ENCODE peak calls at places on chromosome 13, in four cellular contexts. One of them, this sample, is unnamed.

GRCh38 chr13:72782717-72783116 is 784 bp downstream of the PIBF1 start:
- DNase-seq in choroid plexus epithelial cell: peak; percentile 22
- DNase-seq in HFF-Myc: no peak
- DNase-seq in transverse colon: no peak
- DNase-seq in this sample: no peak

GRCh38 chr13:32025730-32026129 is 5.8 kb upstream of the FRY start:
- DNase-seq in HFF-Myc: no peak
- DNase-seq in choroid plexus epithelial cell: no peak
- DNase-seq in transverse colon: no peak
- DNase-seq in this sample: no peak

GRCh38 chr13:34469212-34469983 is 472.7 kb upstream of the NBEA start:
- DNase-seq in transverse colon: no peak
- DNase-seq in HFF-Myc: no peak
- DNase-seq in choroid plexus epithelial cell: peak; percentile 9
- DNase-seq in this sample: peak; percentile 44

GRCh38 chr13:43464578-43465264 is 322.1 kb downstream of the ENOX1 start:
- DNase-seq in HFF-Myc: no peak
- DNase-seq in transverse colon: no peak
- DNase-seq in choroid plexus epithelial cell: no peak
- DNase-seq in this sample: no peak

GRCh38 chr13:105969761-105970160 is 565.7 kb downstream of the EFNB2 start:
- DNase-seq in HFF-Myc: no peak
- DNase-seq in choroid plexus epithelial cell: no peak
- DNase-seq in transverse colon: no peak
- DNase-seq in this sample: no peak

GRCh38 chr13:77523834-77524728 is 11.4 kb upstream of the SCEL start:
- DNase-seq in choroid plexus epithelial cell: no peak
- DNase-seq in HFF-Myc: no peak
- DNase-seq in transverse colon: no peak
- DNase-seq in this sample: no peak

GRCh38 chr13:42477588-42478190 is 96.3 kb upstream of the TNFSF11 start:
- DNase-seq in transverse colon: no peak
- DNase-seq in choroid plexus epithelial cell: peak; percentile 86
- DNase-seq in HFF-Myc: no peak
- DNase-seq in this sample: peak; percentile 24

GRCh38 chr13:50679321-50679720 is 164.2 kb downstream of the DLEU7 start:
- DNase-seq in transverse colon: no peak
- DNase-seq in choroid plexus epithelial cell: peak; percentile 63
- DNase-seq in HFF-Myc: no peak
- DNase-seq in this sample: no peak

GRCh38 chr13:48443442-48444208 is 30.7 kb upstream of the LPAR6 start:
- DNase-seq in HFF-Myc: no peak
- DNase-seq in choroid plexus epithelial cell: no peak
- DNase-seq in transverse colon: no peak
- DNase-seq in this sample: no peak

GRCh38 chr13:40120288-40120687 is 464.8 kb downstream of the COG6 start:
- DNase-seq in transverse colon: no peak
- DNase-seq in HFF-Myc: no peak
- DNase-seq in choroid plexus epithelial cell: peak; percentile 67
- DNase-seq in this sample: no peak

GRCh38 chr13:95931300-95932025 is 121.7 kb downstream of the UGGT2 start:
- DNase-seq in choroid plexus epithelial cell: no peak
- DNase-seq in transverse colon: no peak
- DNase-seq in HFF-Myc: no peak
- DNase-seq in this sample: no peak

GRCh38 chr13:32639502-32640105 is 53.4 kb downstream of the PDS5B start:
- DNase-seq in choroid plexus epithelial cell: peak; percentile 87
- DNase-seq in transverse colon: peak; percentile 57
- DNase-seq in HFF-Myc: peak; percentile 14
- DNase-seq in this sample: peak; percentile 49

DNA sequence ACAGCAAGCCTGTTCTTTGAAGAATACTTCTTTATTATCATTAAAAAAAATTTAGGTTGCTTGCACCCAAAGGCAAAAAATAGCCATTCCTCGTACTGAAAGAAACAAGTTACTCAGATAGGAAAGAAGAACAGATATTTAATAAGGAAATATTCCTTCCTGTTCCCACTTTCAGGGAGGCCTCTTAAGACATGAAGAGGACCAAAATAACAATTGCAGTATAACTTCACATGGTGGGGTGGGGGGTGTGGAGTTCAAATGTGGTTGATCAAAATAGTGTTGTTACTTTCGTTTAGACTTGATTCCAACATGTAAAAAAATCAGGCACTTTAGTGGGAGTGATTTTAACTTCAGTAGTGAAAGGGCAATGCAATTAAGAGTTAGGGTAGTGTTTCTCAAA is 3.6 kb downstream of the RGCC start:
- DNase-seq in choroid plexus epithelial cell: no peak
- DNase-seq in HFF-Myc: no peak
- DNase-seq in transverse colon: no peak
- DNase-seq in this sample: no peak
- H3K4me3 ChIP-seq in choroid plexus epithelial cell: no peak overlapping the region
- H3K4me3 ChIP-seq in HFF-Myc: no peak overlapping the region
- H3K4me3 ChIP-seq in transverse colon: no peak overlapping the region
- H3K4me3 ChIP-seq in this sample: peak overlapping the region; percentile 61

GRCh38 chr13:45269204-45269603 is 68.4 kb upstream of the KCTD4 start:
- DNase-seq in HFF-Myc: no peak
- DNase-seq in transverse colon: no peak
- DNase-seq in choroid plexus epithelial cell: peak; percentile 20
- DNase-seq in this sample: peak; percentile 22
- TF ChIP-seq CTCF in HFF-Myc: no peak
- TF ChIP-seq CTCF in transverse colon: no peak
- TF ChIP-seq CTCF in choroid plexus epithelial cell: peak; percentile 23
- TF ChIP-seq CTCF in this sample: peak; percentile 20

GRCh38 chr13:99464441-99464949 is 36.8 kb upstream of the TM9SF2 start:
- DNase-seq in transverse colon: no peak
- DNase-seq in choroid plexus epithelial cell: peak; percentile 70
- DNase-seq in HFF-Myc: peak; percentile 59
- DNase-seq in this sample: no peak
- H3K4me3 ChIP-seq in transverse colon: no peak overlapping the region
- H3K4me3 ChIP-seq in choroid plexus epithelial cell: peak overlapping the region; percentile 28
- H3K4me3 ChIP-seq in HFF-Myc: peak overlapping the region; percentile 0
- H3K4me3 ChIP-seq in this sample: no peak overlapping the region

DNA sequence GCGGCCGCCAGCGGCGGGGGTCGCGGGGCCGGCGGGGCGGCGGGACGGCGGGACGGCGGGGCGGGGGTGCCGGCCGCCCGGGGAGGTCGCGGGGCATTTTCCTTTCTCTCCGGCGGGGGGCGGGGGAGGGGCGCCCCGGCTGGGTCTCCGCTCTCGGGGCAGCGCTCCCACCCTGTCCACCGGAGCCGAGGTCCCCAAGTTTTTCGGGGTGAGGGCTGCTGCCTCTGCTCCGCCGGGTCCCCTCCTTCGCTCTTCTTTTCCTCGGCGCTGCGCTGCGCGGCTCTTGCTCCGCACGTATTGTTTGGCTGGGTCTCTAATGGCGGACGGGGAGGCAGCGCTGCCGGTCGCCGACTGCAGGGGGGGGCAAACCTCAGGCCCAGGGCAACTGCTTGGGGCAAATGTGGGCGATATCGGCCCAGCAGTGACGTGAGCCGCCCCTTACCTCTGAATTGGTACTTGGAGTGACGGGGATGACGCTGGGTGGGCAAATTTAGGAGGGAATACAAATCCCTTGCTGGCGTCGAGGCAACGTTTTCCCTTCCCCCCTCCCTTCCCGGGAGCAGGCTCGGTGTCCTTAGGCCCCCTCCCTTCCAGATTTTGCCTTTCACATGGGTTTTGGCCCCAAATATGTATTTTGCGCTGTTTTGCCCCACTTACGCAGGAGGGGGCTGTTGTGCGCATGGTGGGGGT is 759 bp downstream of the ZMYM2 start:
- DNase-seq in HFF-Myc: no peak
- DNase-seq in choroid plexus epithelial cell: peak; percentile 51
- DNase-seq in transverse colon: peak; percentile 61
- DNase-seq in this sample: no peak
- TF ChIP-seq CTCF in HFF-Myc: no peak
- TF ChIP-seq CTCF in choroid plexus epithelial cell: peak; percentile 33
- TF ChIP-seq CTCF in transverse colon: no peak
- TF ChIP-seq CTCF in this sample: no peak

DNA sequence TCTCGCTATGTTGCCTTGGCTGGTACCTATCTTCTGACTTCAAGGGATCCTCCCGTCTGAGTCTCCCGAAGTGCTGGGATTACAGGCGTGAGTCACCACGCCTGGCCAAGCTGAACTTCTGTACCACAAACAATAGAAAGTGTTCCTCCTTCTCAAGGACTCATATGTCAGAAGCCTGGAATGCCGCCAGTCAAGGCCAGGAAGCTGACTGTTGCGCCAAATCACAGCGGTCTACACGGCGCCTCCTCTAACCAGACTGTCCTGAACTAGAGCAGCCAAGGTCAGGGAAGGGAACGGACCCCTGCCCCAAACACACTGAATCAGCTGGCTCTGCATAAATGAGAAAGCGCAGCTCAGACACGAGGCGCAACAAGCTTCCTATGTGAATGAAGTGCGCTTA is 14.6 kb downstream of the RAB20 start:
- DNase-seq in transverse colon: peak; percentile 93
- DNase-seq in HFF-Myc: no peak
- DNase-seq in choroid plexus epithelial cell: peak; percentile 95
- DNase-seq in this sample: peak; percentile 71
- H3K4me3 ChIP-seq in transverse colon: no peak overlapping the region
- H3K4me3 ChIP-seq in HFF-Myc: no peak overlapping the region
- H3K4me3 ChIP-seq in choroid plexus epithelial cell: no peak overlapping the region
- H3K4me3 ChIP-seq in this sample: no peak overlapping the region

GRCh38 chr13:66835040-66835628 is 395.0 kb downstream of the PCDH9 start:
- DNase-seq in choroid plexus epithelial cell: peak; percentile 82
- DNase-seq in HFF-Myc: no peak
- DNase-seq in transverse colon: peak; percentile 18
- DNase-seq in this sample: peak; percentile 66
- TF ChIP-seq CTCF in choroid plexus epithelial cell: no peak
- TF ChIP-seq CTCF in HFF-Myc: no peak
- TF ChIP-seq CTCF in transverse colon: no peak
- TF ChIP-seq CTCF in this sample: no peak

DNA sequence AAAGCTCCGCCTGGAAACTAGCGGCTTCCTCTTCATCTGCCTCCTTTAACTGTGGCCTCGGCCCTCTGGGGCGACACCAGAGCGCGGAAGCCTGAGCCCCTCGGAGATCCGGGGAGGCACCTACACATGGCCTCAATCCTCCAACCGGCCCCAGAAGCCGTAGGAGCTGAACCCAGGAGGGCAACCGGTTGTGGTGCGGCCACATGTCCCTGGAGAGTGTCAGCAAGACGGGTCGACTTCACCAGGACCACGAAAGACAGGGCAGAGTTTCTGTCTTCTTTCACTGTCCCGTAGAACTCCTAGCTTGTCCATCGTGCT is 3.7 kb upstream of the SOX1 start:
- DNase-seq in transverse colon: no peak
- DNase-seq in choroid plexus epithelial cell: no peak
- DNase-seq in HFF-Myc: no peak
- DNase-seq in this sample: no peak
- H3K4me3 ChIP-seq in transverse colon: no peak overlapping the region
- H3K4me3 ChIP-seq in choroid plexus epithelial cell: no peak overlapping the region
- H3K4me3 ChIP-seq in HFF-Myc: no peak overlapping the region
- H3K4me3 ChIP-seq in this sample: no peak overlapping the region

GRCh38 chr13:49652691-49653305 is 24.5 kb downstream of the ARL11 start:
- DNase-seq in transverse colon: peak; percentile 32
- DNase-seq in choroid plexus epithelial cell: peak; percentile 40
- DNase-seq in HFF-Myc: no peak
- DNase-seq in this sample: no peak
- TF ChIP-seq CTCF in transverse colon: peak; percentile 52
- TF ChIP-seq CTCF in choroid plexus epithelial cell: peak; percentile 56
- TF ChIP-seq CTCF in HFF-Myc: peak; percentile 54
- TF ChIP-seq CTCF in this sample: peak; percentile 48

GRCh38 chr13:112071902-112072530 is 5.1 kb downstream of the SOX1 start:
- DNase-seq in transverse colon: no peak
- DNase-seq in HFF-Myc: no peak
- DNase-seq in choroid plexus epithelial cell: no peak
- DNase-seq in this sample: no peak
- H3K4me3 ChIP-seq in transverse colon: no peak overlapping the region
- H3K4me3 ChIP-seq in HFF-Myc: no peak overlapping the region
- H3K4me3 ChIP-seq in choroid plexus epithelial cell: no peak overlapping the region
- H3K4me3 ChIP-seq in this sample: peak overlapping the region; percentile 24